ENCODE peak calls at places on chromosomes 7 and 10, in nine cellular contexts. R is prostate gland, E is NB4, D is Peyer's patch, P is A549, U is heart left ventricle, W is sigmoid colon, G is IMR-90, L is body of pancreas. H is an unnamed sample.

GRCh38 chr7:82805527-82805960 is 357.1 kb downstream of the PCLO start:
- DNase-seq in R (no peak), E (peak; percentile 86), D (no peak), P (peak; percentile 71), U (no peak), W (no peak), G (peak; percentile 95), L (no peak), H (no peak)

GRCh38 chr7:131909151-131909768 is 352.8 kb upstream of the PODXL start:
- DNase-seq in R (peak; percentile 6), E (no peak), D (no peak), P (no peak), U (no peak), W (no peak), G (no peak), L (peak; percentile 16), H (no peak)

GRCh38 chr10:111410740-111411139 is 333.9 kb downstream of the ADRA2A start:
- DNase-seq in R (no peak), E (no peak), D (no peak), P (no peak), U (no peak), W (no peak), G (no peak), L (no peak), H (no peak)

GRCh38 chr10:86224354-86225097 is 142.1 kb downstream of the GRID1 start:
- DNase-seq in R (no peak), E (peak; percentile 26), D (no peak), P (no peak), U (peak; percentile 4), W (no peak), G (no peak), L (no peak), H (no peak)

GRCh38 chr10:110762849-110763211 is 108.9 kb upstream of the PDCD4 start:
- DNase-seq in R (no peak), E (no peak), D (no peak), P (no peak), U (peak; percentile 84), W (no peak), G (no peak), L (peak; percentile 34), H (no peak)

GRCh38 chr10:50501899-50502556 is 121.7 kb downstream of the SGMS1 start:
- DNase-seq in R (no peak), E (peak; percentile 31), D (no peak), P (peak; percentile 24), U (no peak), W (no peak), G (no peak), L (no peak), H (no peak)

GRCh38 chr10:100506596-100507356 is 12.9 kb downstream of the SEC31B start:
- DNase-seq in R (no peak), E (peak; percentile 38), D (no peak), P (peak; percentile 11), U (no peak), W (no peak), G (peak; percentile 86), L (no peak), H (no peak)

GRCh38 chr10:43576580-43576979 is 2.2 kb upstream of the ZNF239 start:
- DNase-seq in R (no peak), E (no peak), D (no peak), P (no peak), U (no peak), W (no peak), G (no peak), L (no peak), H (no peak)

GRCh38 chr7:143391462-143392404 is 10.6 kb downstream of the ZYX start:
- DNase-seq in R (no peak), E (no peak), D (no peak), P (no peak), U (peak; percentile 77), W (peak; percentile 91), G (peak; percentile 85), L (peak; percentile 40), H (no peak)

GRCh38 chr7:98126311-98127142 is 19.9 kb downstream of the LMTK2 start:
- DNase-seq in R (no peak), E (no peak), D (no peak), P (no peak), U (no peak), W (no peak), G (peak; percentile 59), L (no peak), H (no peak)

GRCh38 chr7:157990878-157991250 is 596.8 kb downstream of the PTPRN2 start:
- DNase-seq in R (no peak), E (no peak), D (no peak), P (no peak), U (no peak), W (no peak), G (no peak), L (no peak), H (no peak)

GRCh38 chr10:104452977-104453376 is 99.3 kb downstream of the CFAP58 start:
- DNase-seq in R (no peak), E (no peak), D (no peak), P (no peak), U (no peak), W (no peak), G (no peak), L (no peak), H (no peak)

GRCh38 chr10:104456817-104457657 is 103.4 kb downstream of the CFAP58 start:
- DNase-seq in R (no peak), E (no peak), D (no peak), P (no peak), U (no peak), W (no peak), G (no peak), L (no peak), H (no peak)
- TF ChIP-seq POLR2A in R (no peak), E (no peak), D (no peak), P (no peak), U (no peak), W (no peak), G (no peak), L (no peak), H (no peak)

GRCh38 chr10:11856089-11856488 is 32.9 kb downstream of the PROSER2 start:
- DNase-seq in R (no peak), E (no peak), D (no peak), P (no peak), U (no peak), W (peak; percentile 47), G (no peak), L (no peak), H (no peak)

GRCh38 chr10:11856678-11857077 is 33.5 kb downstream of the PROSER2 start:
- DNase-seq in R (no peak), E (no peak), D (no peak), P (no peak), U (no peak), W (peak; percentile 34), G (no peak), L (no peak), H (no peak)

GRCh38 chr10:11854301-11854700 is 31.1 kb downstream of the PROSER2 start:
- DNase-seq in R (no peak), E (no peak), D (no peak), P (no peak), U (no peak), W (peak; percentile 19), G (no peak), L (no peak), H (no peak)

GRCh38 chr10:11851910-11852309 is 28.8 kb downstream of the PROSER2 start:
- DNase-seq in R (no peak), E (no peak), D (no peak), P (no peak), U (no peak), W (no peak), G (no peak), L (no peak), H (no peak)

GRCh38 chr10:11853468-11853867 is 30.3 kb downstream of the PROSER2 start:
- DNase-seq in R (no peak), E (no peak), D (no peak), P (peak; percentile 35), U (no peak), W (peak; percentile 6), G (no peak), L (no peak), H (peak; percentile 38)
- TF ChIP-seq POLR2A in R (no peak), E (no peak), D (no peak), P (no peak), U (no peak), W (no peak), G (no peak), L (no peak), H (no peak)

DNA sequence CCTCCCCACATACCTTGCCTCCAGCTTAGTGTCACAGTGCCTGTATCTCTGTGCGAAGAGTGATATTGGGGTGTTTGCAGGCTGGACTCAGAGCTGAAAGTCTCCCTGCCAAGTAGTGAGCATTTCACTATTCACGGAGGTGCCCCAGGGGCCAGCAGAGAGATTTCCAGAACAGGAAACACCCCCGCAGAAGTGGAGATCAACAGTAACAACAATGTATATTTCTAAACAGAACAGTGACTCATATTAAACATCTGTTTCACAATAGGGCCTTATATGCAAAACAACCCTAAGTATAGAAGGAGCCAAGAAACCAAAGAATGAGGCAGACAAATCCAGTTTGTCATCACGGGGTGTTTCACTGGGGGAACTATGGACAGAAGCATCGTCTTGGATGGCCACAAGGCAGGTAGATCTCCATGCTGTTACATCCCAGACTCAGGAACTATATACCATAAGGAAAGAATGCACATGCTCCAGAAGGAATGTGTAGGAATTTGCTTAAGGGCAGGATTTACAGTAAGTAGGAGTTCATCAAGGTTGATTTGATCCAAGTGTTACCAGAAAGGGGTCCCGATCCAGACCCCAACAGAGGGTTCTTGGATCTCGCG is 29.3 kb upstream of the CCL24 start:
- DNase-seq in R (peak; percentile 20), E (peak; percentile 96), D (no peak), P (peak; percentile 72), U (no peak), W (no peak), G (peak; percentile 93), L (no peak), H (peak; percentile 27)
- TF ChIP-seq POLR2A in R (no peak), E (peak; percentile 67), D (no peak), P (peak; percentile 6), U (no peak), W (no peak), G (no peak), L (no peak), H (peak; percentile 50)

DNA sequence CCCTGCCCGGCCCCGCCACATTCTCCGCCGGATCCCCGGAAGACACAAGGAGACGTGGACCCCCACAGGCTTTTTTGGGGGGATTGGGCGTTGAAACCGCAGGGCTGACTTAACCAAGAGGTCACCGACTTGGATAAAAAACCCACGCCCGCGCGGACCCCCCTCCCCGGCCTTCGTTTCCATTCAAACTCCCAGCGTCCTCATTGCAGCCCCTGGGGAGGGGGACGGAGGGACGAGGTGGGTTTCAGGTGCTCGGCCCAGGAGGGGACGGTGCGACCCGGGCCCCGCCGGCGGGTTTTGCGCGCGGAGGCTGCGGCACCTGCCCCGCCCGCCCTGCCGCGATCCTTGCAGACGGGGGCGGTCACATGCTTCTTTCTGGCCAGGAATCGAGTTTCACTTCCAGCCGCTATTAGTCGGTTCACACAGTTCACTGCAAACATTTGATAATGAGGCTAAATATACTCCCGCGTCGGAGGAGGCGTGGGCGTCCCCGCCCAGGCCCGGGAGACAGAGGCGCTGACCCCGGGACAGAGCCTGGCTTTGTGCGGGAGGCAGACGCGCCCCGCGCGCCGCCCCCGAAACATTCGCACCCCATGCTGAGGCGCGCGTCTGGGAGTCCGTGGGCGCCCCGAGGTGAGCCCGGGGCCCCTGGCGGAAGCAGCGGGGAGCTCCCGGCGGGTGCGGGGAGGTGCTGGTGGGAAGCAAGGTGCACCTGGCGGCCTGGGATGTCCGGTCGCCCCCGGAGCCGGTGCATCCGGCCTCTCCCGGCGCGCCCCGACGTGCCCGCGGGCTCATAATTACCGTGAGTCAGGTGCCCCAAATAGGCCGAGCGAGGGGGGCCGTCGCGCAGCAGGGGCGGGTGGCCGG is 2.7 kb upstream of the PDGFA start:
- DNase-seq in R (peak; percentile 62), E (peak; percentile 44), D (peak; percentile 46), P (no peak), U (peak; percentile 82), W (no peak), G (peak; percentile 32), L (peak; percentile 83), H (peak; percentile 54)
- TF ChIP-seq POLR2A in R (no peak), E (no peak), D (no peak), P (no peak), U (peak; percentile 43), W (no peak), G (no peak), L (peak; percentile 42), H (no peak)